ENCODE peak calls at places on chromosomes 16 and 17, in ten cellular contexts. I is gastrocnemius medialis, H is A549, Q is K562, E is HCT116, M is heart left ventricle, O is HepG2, P is right lobe of liver, J is upper lobe of left lung, D is body of pancreas. S is an unnamed sample.

GRCh38 chr17:44832821-44833220 is 2.7 kb upstream of the GJC1 start:
- ATAC-seq in D (no peak), H (no peak), M (no peak), P (no peak), E (peak; percentile 13), J (no peak), O (no peak), Q (no peak), I (no peak), S (no peak)

GRCh38 chr17:31487648-31488263 is 96.3 kb downstream of the RAB11FIP4 start:
- ATAC-seq in O (peak; percentile 90), I (peak; percentile 83), E (peak; percentile 94), Q (peak; percentile 96), H (peak; percentile 75), J (peak; percentile 85), D (peak; percentile 85), P (peak; percentile 92), M (peak; percentile 76), S (peak; percentile 74)

GRCh38 chr17:27616414-27616813 is 14.6 kb upstream of the LGALS9 start:
- ATAC-seq in E (no peak), I (no peak), P (no peak), J (no peak), H (no peak), O (no peak), M (no peak), D (no peak), Q (no peak), S (no peak)

GRCh38 chr17:41777579-41778188 is 8.8 kb downstream of the JUP start:
- ATAC-seq in D (peak; percentile 69), M (peak; percentile 27), I (peak; percentile 15), P (peak; percentile 78), O (peak; percentile 61), H (peak; percentile 81), J (peak; percentile 83), E (peak; percentile 22), Q (no peak), S (peak; percentile 71)

GRCh38 chr17:1203967-1204291 is 24.1 kb upstream of the ABR start:
- ATAC-seq in I (no peak), M (no peak), Q (no peak), P (no peak), J (no peak), E (peak; percentile 39), O (no peak), D (peak; percentile 7), H (peak; percentile 56), S (no peak)

GRCh38 chr17:2343421-2343820 is 6.1 kb downstream of the SGSM2 start:
- ATAC-seq in J (no peak), H (no peak), E (peak; percentile 50), Q (no peak), P (no peak), I (no peak), M (no peak), D (no peak), O (no peak), S (no peak)

GRCh38 chr17:76207670-76208069 is 32.6 kb downstream of the RNF157 start:
- ATAC-seq in P (no peak), J (no peak), O (no peak), D (no peak), M (no peak), I (peak; percentile 99), H (no peak), E (no peak), Q (no peak), S (no peak)

GRCh38 chr17:8121531-8122390 is 2.1 kb downstream of the HES7 start:
- ATAC-seq in I (no peak), O (peak; percentile 52), P (no peak), D (no peak), M (no peak), H (peak; percentile 15), J (peak; percentile 0), E (peak; percentile 43), Q (peak; percentile 76), S (no peak)

GRCh38 chr16:67436640-67437193 is 5.8 kb downstream of the HSD11B2 start:
- ATAC-seq in O (no peak), J (no peak), I (no peak), Q (no peak), P (no peak), E (no peak), D (no peak), H (no peak), M (no peak), S (no peak)
- TF ChIP-seq POLR2A in O (no peak), J (no peak), I (no peak), Q (no peak), P (no peak), E (no peak), D (no peak), H (no peak), M (no peak), S (no peak)

GRCh38 chr16:67446968-67447507 is 16.1 kb downstream of the HSD11B2 start:
- ATAC-seq in O (no peak), Q (no peak), H (no peak), P (no peak), D (no peak), E (no peak), J (no peak), M (no peak), I (no peak), S (no peak)

GRCh38 chr16:67445126-67445426 is 14.2 kb downstream of the HSD11B2 start:
- ATAC-seq in H (no peak), M (no peak), E (no peak), Q (no peak), P (no peak), D (no peak), I (no peak), J (no peak), O (no peak), S (no peak)

GRCh38 chr16:67445913-67446907 is 15.3 kb downstream of the HSD11B2 start:
- ATAC-seq in M (no peak), P (peak; percentile 61), I (no peak), J (no peak), D (no peak), H (peak; percentile 25), Q (peak; percentile 14), O (peak; percentile 88), E (no peak), S (no peak)

GRCh38 chr16:67444259-67445125 is 13.6 kb downstream of the HSD11B2 start:
- ATAC-seq in I (no peak), E (no peak), P (no peak), M (no peak), H (no peak), O (no peak), D (no peak), Q (no peak), J (no peak), S (no peak)

DNA sequence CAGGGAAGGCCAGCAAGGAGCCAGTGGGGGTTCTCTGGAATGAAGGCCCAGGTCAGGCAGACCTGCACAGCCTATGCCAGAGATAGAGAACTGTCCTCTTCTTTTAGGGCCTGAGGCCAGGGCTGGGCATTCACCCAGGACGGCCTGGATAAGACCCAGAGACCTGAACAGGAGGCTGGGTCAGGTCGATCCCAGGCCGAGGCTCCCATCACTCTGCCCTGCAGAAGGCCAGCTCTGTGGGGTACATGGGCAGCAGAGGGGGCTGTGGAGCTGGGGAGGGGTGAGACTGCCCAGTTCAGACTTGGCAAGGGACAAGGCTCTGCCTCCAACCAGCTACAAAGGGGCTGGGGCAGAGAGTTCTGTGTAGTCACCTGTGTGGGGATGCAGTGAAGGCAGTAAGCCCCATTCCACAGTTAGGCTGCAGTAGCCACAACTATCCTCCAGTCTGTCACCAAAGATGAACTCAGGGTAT is 14.6 kb downstream of the HSD11B2 start:
- ATAC-seq in I (peak; percentile 50), P (peak; percentile 64), D (no peak), M (peak; percentile 36), J (no peak), Q (no peak), H (peak; percentile 36), E (no peak), O (peak; percentile 46), S (no peak)
- TF ChIP-seq CTCF in I (no peak), P (no peak), D (no peak), M (no peak), J (no peak), Q (peak; percentile 13), H (no peak), E (no peak), O (peak; percentile 67), S (no peak)

DNA sequence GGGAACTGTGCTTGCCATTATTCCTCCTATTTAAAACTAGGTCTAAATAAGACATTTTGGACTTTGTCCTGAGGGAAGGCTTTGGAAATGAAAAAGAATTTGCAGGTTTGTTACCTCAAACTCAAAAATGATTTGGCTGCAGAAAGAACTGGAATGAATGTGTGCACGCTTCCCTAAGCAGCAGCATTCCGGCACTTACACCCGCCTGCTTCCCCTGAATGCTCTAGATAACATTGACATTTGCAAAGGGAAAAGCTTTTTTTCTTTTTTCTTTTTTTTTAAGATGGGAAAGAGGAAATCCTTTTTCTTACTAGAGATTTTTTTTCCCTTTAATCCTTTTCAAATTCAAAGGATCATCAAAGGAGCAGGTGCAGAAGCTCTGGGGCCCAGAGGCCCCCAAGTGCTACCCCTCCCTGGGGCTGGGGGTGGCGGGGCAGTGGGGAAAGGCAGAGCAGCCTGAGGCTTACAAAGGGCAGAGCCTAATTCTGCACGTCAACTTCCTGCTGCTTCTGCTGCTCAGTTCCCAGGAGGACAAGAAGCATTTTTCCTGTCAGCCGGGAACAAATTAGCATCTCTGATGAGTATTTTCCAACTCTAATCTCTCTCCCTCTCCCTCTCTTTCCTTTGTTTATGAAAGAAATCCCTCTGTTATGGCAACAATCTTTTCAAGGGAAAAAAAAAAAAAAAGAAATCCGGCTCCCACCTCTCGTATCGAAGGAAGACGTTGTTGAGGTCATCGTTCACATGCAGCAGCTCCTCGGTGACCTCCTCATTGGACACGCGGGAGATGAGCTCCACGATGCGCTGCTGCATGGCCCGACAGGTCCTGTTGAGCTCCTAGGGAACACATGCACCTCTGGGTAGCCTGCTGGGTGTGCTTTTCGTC is 32.1 kb upstream of the SREBF1 start:
- ATAC-seq in O (no peak), E (no peak), I (peak; percentile 37), H (no peak), M (no peak), Q (no peak), P (peak; percentile 61), J (peak; percentile 84), D (peak; percentile 43), S (peak; percentile 51)
- H3K27ac ChIP-seq in O (no peak overlapping the region), E (no peak overlapping the region), I (peak overlapping the region; percentile 2), H (no peak overlapping the region), M (peak overlapping the region; percentile 78), Q (no peak overlapping the region), P (peak overlapping the region; percentile 58), J (no peak overlapping the region), D (no peak overlapping the region), S (peak overlapping the region; percentile 70)

DNA sequence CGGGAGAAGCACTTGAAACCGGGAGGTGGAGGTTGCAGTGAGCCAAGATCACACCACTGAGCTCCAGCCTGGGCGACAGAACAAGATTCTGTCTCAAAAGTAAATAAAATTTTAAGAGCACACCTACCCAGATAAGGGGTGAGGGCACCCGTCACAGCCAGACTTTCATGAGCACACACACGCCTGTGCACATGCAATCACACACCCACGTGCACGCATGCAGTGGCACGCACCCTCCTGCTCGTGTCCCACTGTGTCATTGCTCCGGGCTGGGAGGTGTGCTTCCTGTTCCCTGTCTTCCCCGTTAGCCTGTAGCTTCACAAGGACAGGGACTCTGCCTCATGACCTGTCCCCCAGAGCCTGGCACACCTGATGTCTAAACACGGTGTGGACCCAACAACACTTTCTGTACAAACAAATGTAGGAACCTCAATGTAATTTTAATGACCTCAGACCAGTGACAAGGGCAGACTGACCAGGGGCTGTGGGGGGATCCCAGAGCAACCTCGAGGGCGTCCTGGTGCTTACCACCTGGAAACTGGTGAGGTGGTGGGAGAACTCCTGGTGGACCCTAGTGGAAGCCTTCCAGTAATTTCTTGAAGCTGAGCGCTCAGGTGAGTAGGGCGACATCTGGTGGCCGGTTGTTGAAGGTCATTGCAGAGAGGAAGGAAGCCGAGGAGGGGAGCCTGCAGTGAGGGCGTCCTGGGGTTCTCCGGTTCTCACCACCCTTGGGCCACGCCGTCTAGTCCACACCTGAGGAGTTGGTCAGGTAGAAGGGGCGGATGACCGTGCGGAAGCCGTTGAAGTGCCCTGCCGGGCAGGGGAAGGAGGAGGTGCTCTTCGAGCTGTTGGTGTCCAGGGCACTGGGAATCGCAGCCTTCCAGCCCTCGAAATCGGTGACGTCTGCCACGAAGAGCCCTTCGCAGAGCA is 8.6 kb downstream of the LGALS3BP start:
- ATAC-seq in P (peak; percentile 73), J (peak; percentile 59), D (peak; percentile 54), Q (peak; percentile 83), M (no peak), H (peak; percentile 45), O (peak; percentile 51), I (peak; percentile 47), E (peak; percentile 69), S (peak; percentile 31)
- TF ChIP-seq POLR2A in P (no peak), J (no peak), D (no peak), Q (no peak), M (no peak), H (no peak), O (no peak), I (no peak), E (no peak), S (no peak)

S was measured in gastroesophageal sphincter.